ENCODE peak calls at places on chromosomes 5 and 9, in five cellular contexts. One of them, this sample, is unnamed.

GRCh38 chr5:57302164-57302563 is 128.3 kb downstream of the GPBP1 start:
- DNase-seq in astrocyte of the spinal cord: peak
- DNase-seq in IMR-90: peak
- DNase-seq in AG10803: no peak
- DNase-seq in ovary: no peak
- DNase-seq in this sample: peak

GRCh38 chr5:81427566-81427965 is 33.6 kb upstream of the ACOT12 start:
- DNase-seq in IMR-90: no peak
- DNase-seq in AG10803: no peak
- DNase-seq in ovary: no peak
- DNase-seq in astrocyte of the spinal cord: no peak
- DNase-seq in this sample: no peak

GRCh38 chr9:33151007-33151557 is 16.1 kb downstream of the B4GALT1 start:
- DNase-seq in AG10803: peak
- DNase-seq in ovary: peak
- DNase-seq in IMR-90: peak
- DNase-seq in astrocyte of the spinal cord: peak
- DNase-seq in this sample: peak

GRCh38 chr5:66872688-66873333 is 276.6 kb downstream of the MAST4 start:
- DNase-seq in ovary: no peak
- DNase-seq in IMR-90: no peak
- DNase-seq in AG10803: no peak
- DNase-seq in astrocyte of the spinal cord: no peak
- DNase-seq in this sample: no peak

GRCh38 chr5:141940695-141941271 is 17.1 kb downstream of the DELE1 start:
- DNase-seq in astrocyte of the spinal cord: peak
- DNase-seq in ovary: no peak
- DNase-seq in AG10803: peak
- DNase-seq in IMR-90: peak
- DNase-seq in this sample: no peak

GRCh38 chr5:37248970-37249819 is at the start of gene CPLANE1:
- DNase-seq in ovary: peak
- DNase-seq in IMR-90: peak
- DNase-seq in astrocyte of the spinal cord: peak
- DNase-seq in AG10803: peak
- DNase-seq in this sample: peak

GRCh38 chr5:178323961-178324360 is 91.4 kb upstream of the PHYKPL start:
- DNase-seq in astrocyte of the spinal cord: no peak
- DNase-seq in AG10803: no peak
- DNase-seq in IMR-90: no peak
- DNase-seq in ovary: no peak
- DNase-seq in this sample: no peak

GRCh38 chr9:36980148-36980974 is 53.7 kb downstream of the PAX5 start:
- DNase-seq in astrocyte of the spinal cord: no peak
- DNase-seq in ovary: no peak
- DNase-seq in AG10803: no peak
- DNase-seq in IMR-90: no peak
- DNase-seq in this sample: no peak

GRCh38 chr9:132372177-132373095 is 17.6 kb upstream of the SETX start:
- DNase-seq in IMR-90: peak
- DNase-seq in astrocyte of the spinal cord: no peak
- DNase-seq in AG10803: no peak
- DNase-seq in ovary: no peak
- DNase-seq in this sample: no peak

GRCh38 chr5:117434266-117434665 is 859.6 kb upstream of the SEMA6A start:
- DNase-seq in astrocyte of the spinal cord: no peak
- DNase-seq in IMR-90: no peak
- DNase-seq in AG10803: no peak
- DNase-seq in ovary: no peak
- DNase-seq in this sample: no peak

GRCh38 chr5:173706700-173707099 is 90.2 kb upstream of the BOD1 start:
- DNase-seq in AG10803: peak
- DNase-seq in astrocyte of the spinal cord: no peak
- DNase-seq in IMR-90: no peak
- DNase-seq in ovary: no peak
- DNase-seq in this sample: no peak

GRCh38 chr9:80074439-80074838 is 502.7 kb downstream of the TLE4 start:
- DNase-seq in ovary: peak
- DNase-seq in IMR-90: no peak
- DNase-seq in AG10803: no peak
- DNase-seq in astrocyte of the spinal cord: no peak
- DNase-seq in this sample: no peak

GRCh38 chr9:14616188-14616982 is 76.8 kb downstream of the ZDHHC21 start:
- DNase-seq in AG10803: peak
- DNase-seq in ovary: no peak
- DNase-seq in IMR-90: peak
- DNase-seq in astrocyte of the spinal cord: peak
- DNase-seq in this sample: peak

GRCh38 chr9:128361296-128361980 is 9.7 kb upstream of the URM1 start:
- DNase-seq in astrocyte of the spinal cord: peak
- DNase-seq in ovary: no peak
- DNase-seq in IMR-90: no peak
- DNase-seq in AG10803: no peak
- DNase-seq in this sample: no peak

GRCh38 chr5:166166071-166166470 is 2125.4 kb upstream of the WWC1 start:
- DNase-seq in IMR-90: no peak
- DNase-seq in astrocyte of the spinal cord: no peak
- DNase-seq in ovary: no peak
- DNase-seq in AG10803: no peak
- DNase-seq in this sample: no peak

GRCh38 chr5:95020382-95020781 is 264.5 kb downstream of the MCTP1 start:
- DNase-seq in AG10803: no peak
- DNase-seq in astrocyte of the spinal cord: no peak
- DNase-seq in ovary: no peak
- DNase-seq in IMR-90: no peak
- DNase-seq in this sample: no peak

GRCh38 chr9:120388000-120388855 is 191.7 kb downstream of the CDK5RAP2 start:
- DNase-seq in AG10803: no peak
- DNase-seq in ovary: no peak
- DNase-seq in astrocyte of the spinal cord: no peak
- DNase-seq in IMR-90: no peak
- DNase-seq in this sample: no peak

GRCh38 chr5:983238-983524 is 25.4 kb upstream of the NKD2 start:
- DNase-seq in AG10803: no peak
- DNase-seq in astrocyte of the spinal cord: no peak
- DNase-seq in ovary: no peak
- DNase-seq in IMR-90: no peak
- DNase-seq in this sample: no peak

GRCh38 chr9:13088734-13089427 is 190.6 kb downstream of the MPDZ start:
- DNase-seq in ovary: peak
- DNase-seq in IMR-90: peak
- DNase-seq in astrocyte of the spinal cord: peak
- DNase-seq in AG10803: peak
- DNase-seq in this sample: peak

GRCh38 chr5:136811551-136811950 is 446.2 kb upstream of the TRPC7 start:
- DNase-seq in astrocyte of the spinal cord: peak
- DNase-seq in AG10803: peak
- DNase-seq in IMR-90: peak
- DNase-seq in ovary: no peak
- DNase-seq in this sample: peak

GRCh38 chr9:136453326-136453725 is 13.7 kb upstream of the INPP5E start:
- DNase-seq in astrocyte of the spinal cord: no peak
- DNase-seq in AG10803: no peak
- DNase-seq in ovary: no peak
- DNase-seq in IMR-90: no peak
- DNase-seq in this sample: no peak

GRCh38 chr9:108476574-108476973 is 379.2 kb downstream of the ACTL7B start:
- DNase-seq in ovary: no peak
- DNase-seq in AG10803: no peak
- DNase-seq in IMR-90: peak
- DNase-seq in astrocyte of the spinal cord: peak
- DNase-seq in this sample: peak

GRCh38 chr5:74950836-74951515 is 84.8 kb upstream of the FAM169A start:
- DNase-seq in ovary: no peak
- DNase-seq in IMR-90: peak
- DNase-seq in astrocyte of the spinal cord: no peak
- DNase-seq in AG10803: peak
- DNase-seq in this sample: peak

GRCh38 chr5:78504726-78505431 is 143.7 kb downstream of the LHFPL2 start:
- DNase-seq in IMR-90: peak
- DNase-seq in ovary: peak
- DNase-seq in AG10803: peak
- DNase-seq in astrocyte of the spinal cord: peak
- DNase-seq in this sample: peak

GRCh38 chr9:37997636-37998374 is 71.2 kb downstream of the SHB start:
- DNase-seq in ovary: no peak
- DNase-seq in astrocyte of the spinal cord: peak
- DNase-seq in IMR-90: no peak
- DNase-seq in AG10803: no peak
- DNase-seq in this sample: peak

GRCh38 chr5:122967625-122968024 is 68.9 kb downstream of the PPIC start:
- DNase-seq in ovary: no peak
- DNase-seq in astrocyte of the spinal cord: no peak
- DNase-seq in IMR-90: no peak
- DNase-seq in AG10803: no peak
- DNase-seq in this sample: no peak

GRCh38 chr5:112848116-112848811 is 12.8 kb upstream of the SRP19 start:
- DNase-seq in IMR-90: peak
- DNase-seq in astrocyte of the spinal cord: peak
- DNase-seq in AG10803: peak
- DNase-seq in ovary: no peak
- DNase-seq in this sample: peak

GRCh38 chr5:10567181-10567591 is 3.3 kb downstream of the ANKRD33B start:
- DNase-seq in ovary: no peak
- DNase-seq in AG10803: no peak
- DNase-seq in astrocyte of the spinal cord: no peak
- DNase-seq in IMR-90: no peak
- DNase-seq in this sample: no peak

GRCh38 chr9:106333487-106333886 is 529.5 kb upstream of the ZNF462 start:
- DNase-seq in IMR-90: no peak
- DNase-seq in astrocyte of the spinal cord: no peak
- DNase-seq in ovary: no peak
- DNase-seq in AG10803: no peak
- DNase-seq in this sample: no peak

GRCh38 chr5:65205016-65205415 is 276.7 kb downstream of the ADAMTS6 start:
- DNase-seq in astrocyte of the spinal cord: peak
- DNase-seq in IMR-90: peak
- DNase-seq in ovary: no peak
- DNase-seq in AG10803: no peak
- DNase-seq in this sample: no peak

GRCh38 chr9:83598487-83598886 is 24.5 kb upstream of the IDNK start:
- DNase-seq in IMR-90: peak
- DNase-seq in astrocyte of the spinal cord: no peak
- DNase-seq in ovary: no peak
- DNase-seq in AG10803: peak
- DNase-seq in this sample: no peak

GRCh38 chr5:173953528-173954090 is 35.4 kb upstream of the C5orf47 start:
- DNase-seq in IMR-90: peak
- DNase-seq in astrocyte of the spinal cord: peak
- DNase-seq in AG10803: peak
- DNase-seq in ovary: no peak
- DNase-seq in this sample: peak

GRCh38 chr5:176658007-176658599 is 10.8 kb downstream of the TSPAN17 start:
- DNase-seq in AG10803: peak
- DNase-seq in astrocyte of the spinal cord: peak
- DNase-seq in ovary: peak
- DNase-seq in IMR-90: peak
- DNase-seq in this sample: peak

GRCh38 chr9:18989865-18990264 is 43.1 kb downstream of the SAXO1 start:
- DNase-seq in AG10803: no peak
- DNase-seq in IMR-90: no peak
- DNase-seq in ovary: no peak
- DNase-seq in astrocyte of the spinal cord: no peak
- DNase-seq in this sample: no peak

GRCh38 chr9:111860443-111860842 is 36.2 kb upstream of the UGCG start:
- DNase-seq in astrocyte of the spinal cord: no peak
- DNase-seq in ovary: no peak
- DNase-seq in IMR-90: no peak
- DNase-seq in AG10803: no peak
- DNase-seq in this sample: no peak

DNA sequence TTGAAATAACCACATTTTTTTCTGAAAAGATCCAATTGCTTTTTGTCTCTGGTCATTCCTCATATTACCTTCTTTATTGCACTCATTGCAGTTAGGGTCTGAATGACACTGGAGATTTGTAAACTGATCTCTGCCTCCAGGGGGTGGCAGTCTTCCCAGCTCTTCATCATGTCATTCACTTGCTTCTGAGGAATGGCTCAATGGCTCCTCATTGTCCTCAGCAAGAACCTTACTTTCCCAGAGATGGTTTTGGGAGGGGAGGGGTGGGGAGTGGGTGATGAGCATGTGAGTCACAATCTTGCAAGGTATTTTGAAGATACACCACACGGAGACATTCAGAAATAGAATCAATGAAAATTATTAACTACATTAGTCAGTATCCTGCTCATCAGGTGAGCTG is 159.8 kb upstream of the GAS1 start:
- DNase-seq in IMR-90: peak
- DNase-seq in ovary: no peak
- DNase-seq in astrocyte of the spinal cord: peak
- DNase-seq in AG10803: no peak
- DNase-seq in this sample: no peak
- TF ChIP-seq CTCF in IMR-90: no peak
- TF ChIP-seq CTCF in ovary: no peak
- TF ChIP-seq CTCF in astrocyte of the spinal cord: peak
- TF ChIP-seq CTCF in AG10803: no peak
- TF ChIP-seq CTCF in this sample: peak

GRCh38 chr9:35734096-35734495 is 1.6 kb downstream of the CREB3 start:
- DNase-seq in AG10803: no peak
- DNase-seq in IMR-90: peak
- DNase-seq in ovary: no peak
- DNase-seq in astrocyte of the spinal cord: no peak
- DNase-seq in this sample: peak

GRCh38 chr9:35738186-35738585 is 5.7 kb downstream of the CREB3 start:
- DNase-seq in ovary: no peak
- DNase-seq in astrocyte of the spinal cord: no peak
- DNase-seq in IMR-90: no peak
- DNase-seq in AG10803: no peak
- DNase-seq in this sample: no peak

GRCh38 chr9:35736201-35736633 is 3.8 kb downstream of the CREB3 start:
- DNase-seq in AG10803: peak
- DNase-seq in ovary: no peak
- DNase-seq in astrocyte of the spinal cord: peak
- DNase-seq in IMR-90: peak
- DNase-seq in this sample: peak

GRCh38 chr9:35738924-35739323 is 6.5 kb downstream of the CREB3 start:
- DNase-seq in astrocyte of the spinal cord: no peak
- DNase-seq in ovary: no peak
- DNase-seq in AG10803: no peak
- DNase-seq in IMR-90: no peak
- DNase-seq in this sample: no peak

GRCh38 chr9:35737143-35737542 is 4.7 kb downstream of the CREB3 start:
- DNase-seq in astrocyte of the spinal cord: no peak
- DNase-seq in IMR-90: no peak
- DNase-seq in ovary: no peak
- DNase-seq in AG10803: no peak
- DNase-seq in this sample: no peak
- TF ChIP-seq CTCF in astrocyte of the spinal cord: no peak
- TF ChIP-seq CTCF in IMR-90: no peak
- TF ChIP-seq CTCF in ovary: no peak
- TF ChIP-seq CTCF in AG10803: no peak
- TF ChIP-seq CTCF in this sample: no peak

GRCh38 chr5:111159845-111160244 is 64.3 kb upstream of the CAMK4 start:
- DNase-seq in IMR-90: no peak
- DNase-seq in AG10803: no peak
- DNase-seq in ovary: no peak
- DNase-seq in astrocyte of the spinal cord: no peak
- DNase-seq in this sample: no peak
- TF ChIP-seq CTCF in IMR-90: peak
- TF ChIP-seq CTCF in AG10803: no peak
- TF ChIP-seq CTCF in ovary: no peak
- TF ChIP-seq CTCF in astrocyte of the spinal cord: no peak
- TF ChIP-seq CTCF in this sample: no peak

GRCh38 chr5:145960166-145960565 is 23.8 kb downstream of the SH3RF2 start:
- DNase-seq in IMR-90: no peak
- DNase-seq in astrocyte of the spinal cord: no peak
- DNase-seq in ovary: no peak
- DNase-seq in AG10803: peak
- DNase-seq in this sample: no peak
- TF ChIP-seq CTCF in IMR-90: no peak
- TF ChIP-seq CTCF in astrocyte of the spinal cord: no peak
- TF ChIP-seq CTCF in ovary: no peak
- TF ChIP-seq CTCF in AG10803: no peak
- TF ChIP-seq CTCF in this sample: no peak

This sample was measured in HFFc6.